ENCODE peak calls at places on chromosomes 2 and 18, in five cellular contexts. S, O, D, T and H are unnamed samples.

GRCh38 chr2:69641887-69642708 is 1.4 kb downstream of the AAK1 start:
- DNase-seq in T (no peak), S (no peak), O (no peak), D (no peak), H (peak)

GRCh38 chr2:71941731-71942575 is 205.7 kb downstream of the CYP26B1 start:
- DNase-seq in T (no peak), D (no peak), S (no peak), O (peak), H (no peak)

GRCh38 chr2:240506406-240507059 is 51.3 kb downstream of the ANKMY1 start:
- DNase-seq in O (no peak), S (no peak), D (no peak), T (no peak), H (no peak)

GRCh38 chr18:60248563-60249330 is 123.8 kb downstream of the MC4R start:
- DNase-seq in D (no peak), O (no peak), T (no peak), S (no peak), H (no peak)

GRCh38 chr2:9844036-9844483 is 786 bp downstream of the TAF1B start:
- DNase-seq in D (peak), T (peak), S (no peak), O (no peak), H (peak)

GRCh38 chr18:22559414-22560282 is 141.9 kb upstream of the CTAGE1 start:
- DNase-seq in O (peak), T (peak), S (peak), D (peak), H (peak)

GRCh38 chr18:46385124-46385523 is 271.9 kb downstream of the LOXHD1 start:
- DNase-seq in O (no peak), S (no peak), D (no peak), T (no peak), H (no peak)

GRCh38 chr2:236848467-236848866 is 237.2 kb upstream of the COPS8 start:
- DNase-seq in T (no peak), S (no peak), D (no peak), O (no peak), H (no peak)

GRCh38 chr2:134348239-134348638 is 94.4 kb downstream of the MGAT5 start:
- DNase-seq in O (no peak), T (peak), S (no peak), D (peak), H (peak)

GRCh38 chr2:226031078-226031937 is 631.8 kb downstream of the NYAP2 start:
- DNase-seq in O (peak), D (peak), S (peak), T (peak), H (peak)

GRCh38 chr2:28802975-28803429 is 7.6 kb upstream of the SPDYA start:
- DNase-seq in S (no peak), D (peak), T (peak), O (no peak), H (peak)

GRCh38 chr2:217691920-217692666 is 310.7 kb downstream of the TNS1 start:
- DNase-seq in S (no peak), D (peak), T (peak), O (peak), H (peak)

GRCh38 chr2:188158337-188159100 is 133.2 kb upstream of the GULP1 start:
- DNase-seq in S (peak), T (peak), O (no peak), D (no peak), H (peak)

GRCh38 chr2:203427061-203427460 is 98.9 kb downstream of the ABI2 start:
- DNase-seq in T (peak), D (peak), S (peak), O (no peak), H (peak)

GRCh38 chr2:120042359-120042758 is 29.5 kb downstream of the EPB41L5 start:
- DNase-seq in D (no peak), T (no peak), O (no peak), S (no peak), H (no peak)

GRCh38 chr2:9219027-9219445 is 12.4 kb downstream of the ASAP2 start:
- DNase-seq in O (no peak), T (peak), D (no peak), S (no peak), H (no peak)

GRCh38 chr18:45112682-45113081 is 432.0 kb downstream of the SETBP1 start:
- DNase-seq in D (no peak), T (no peak), S (no peak), O (no peak), H (no peak)

GRCh38 chr18:66439207-66439606 is 164.7 kb downstream of the CDH19 start:
- DNase-seq in D (no peak), O (no peak), T (no peak), S (no peak), H (no peak)

GRCh38 chr2:7061921-7062320 is 144.7 kb downstream of the RNF144A start:
- DNase-seq in O (no peak), T (no peak), S (no peak), D (no peak), H (no peak)

GRCh38 chr2:7057865-7058400 is 140.7 kb downstream of the RNF144A start:
- DNase-seq in T (no peak), O (no peak), S (no peak), D (no peak), H (no peak)

GRCh38 chr2:7060602-7061435 is 143.6 kb downstream of the RNF144A start:
- DNase-seq in D (no peak), S (no peak), T (no peak), O (no peak), H (peak)

GRCh38 chr2:7061436-7061779 is 144.2 kb downstream of the RNF144A start:
- DNase-seq in T (no peak), S (no peak), O (no peak), D (no peak), H (no peak)

GRCh38 chr2:7060156-7060555 is 142.9 kb downstream of the RNF144A start:
- DNase-seq in T (no peak), D (no peak), O (no peak), S (no peak), H (no peak)
- H3K4me3 ChIP-seq in T (no peak), D (no peak), O (no peak), S (no peak), H (no peak)

DNA sequence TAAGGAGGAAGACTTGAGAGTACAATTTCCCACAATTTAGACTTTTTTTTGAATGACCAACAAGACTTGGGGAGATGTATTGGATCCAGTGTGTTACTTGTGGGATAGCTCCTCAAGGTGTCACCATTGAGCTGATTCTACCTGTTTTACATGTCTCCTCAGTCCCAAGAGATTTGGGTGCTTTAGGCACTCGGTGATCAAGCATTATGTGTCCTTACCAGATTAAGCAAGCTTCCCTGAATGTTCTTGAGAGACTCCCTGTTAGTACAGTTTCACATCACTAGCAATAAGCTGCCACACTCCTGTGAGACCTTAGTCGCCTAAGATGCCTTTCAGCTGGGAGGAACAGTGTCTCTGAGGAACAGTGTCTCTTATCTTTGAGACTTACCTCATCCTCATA is 384.3 kb upstream of the SYT4 start:
- DNase-seq in T (peak), O (no peak), S (peak), D (peak), H (peak)
- TF ChIP-seq CTCF in T (peak), O (peak), S (peak), D (peak), H (peak)

DNA sequence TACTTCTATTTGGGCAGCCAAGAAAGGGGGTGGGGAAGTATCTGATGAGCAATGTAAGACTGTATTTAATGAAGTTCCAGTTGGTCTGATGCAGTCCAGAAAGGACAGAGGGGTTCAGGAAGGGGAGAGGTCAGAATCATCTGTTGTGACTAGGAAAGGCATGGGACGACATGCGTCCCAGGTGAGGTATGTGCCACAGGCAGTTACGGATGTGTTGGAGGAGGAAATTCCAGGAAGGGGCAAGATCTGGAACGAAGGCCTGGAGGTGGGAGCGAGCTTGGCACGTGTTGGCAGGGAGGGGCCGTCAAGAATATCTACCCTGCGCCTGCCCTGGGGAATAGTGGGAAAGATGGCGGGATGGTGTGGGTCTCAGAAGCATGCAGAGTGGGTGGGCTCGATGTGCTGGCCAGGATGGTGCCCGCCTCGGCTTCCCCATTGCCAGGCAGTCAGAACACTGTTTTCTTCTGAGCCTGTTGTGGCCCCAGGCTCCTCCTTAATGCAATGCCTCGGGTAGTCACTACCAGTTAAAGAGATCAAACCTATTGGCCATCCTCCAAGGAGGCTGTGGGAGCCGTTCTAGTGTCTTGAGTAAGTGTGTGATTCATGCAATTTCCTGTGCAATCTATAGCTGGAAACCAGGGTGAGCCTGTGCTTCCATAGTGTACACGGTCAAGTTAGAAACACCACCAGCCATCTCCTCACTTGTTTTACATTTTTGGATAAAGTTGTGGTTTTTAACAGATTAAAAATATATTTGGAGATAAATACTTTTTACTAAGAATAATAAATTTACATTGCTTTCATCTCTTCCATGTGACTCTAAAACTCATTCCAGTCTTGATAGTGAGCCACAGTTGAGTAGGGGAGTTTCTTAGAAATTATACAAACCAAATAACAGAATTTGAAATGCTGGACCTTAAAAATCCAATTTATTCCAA is 57.6 kb upstream of the TXNDC2 start:
- DNase-seq in T (peak), O (no peak), S (peak), D (peak), H (peak)
- H3K4me3 ChIP-seq in T (no peak), O (no peak), S (peak), D (no peak), H (peak)

GRCh38 chr18:77478619-77479018 is 229.0 kb downstream of the GALR1 start:
- DNase-seq in T (no peak), O (no peak), D (no peak), S (no peak), H (peak)
- TF ChIP-seq CTCF in T (no peak), O (peak), D (no peak), S (no peak), H (no peak)

GRCh38 chr2:207041279-207041678 is 102.0 kb downstream of the CPO start:
- DNase-seq in S (no peak), D (peak), O (no peak), T (peak), H (no peak)
- H3K4me3 ChIP-seq in S (no peak), D (peak), O (no peak), T (no peak), H (no peak)

DNA sequence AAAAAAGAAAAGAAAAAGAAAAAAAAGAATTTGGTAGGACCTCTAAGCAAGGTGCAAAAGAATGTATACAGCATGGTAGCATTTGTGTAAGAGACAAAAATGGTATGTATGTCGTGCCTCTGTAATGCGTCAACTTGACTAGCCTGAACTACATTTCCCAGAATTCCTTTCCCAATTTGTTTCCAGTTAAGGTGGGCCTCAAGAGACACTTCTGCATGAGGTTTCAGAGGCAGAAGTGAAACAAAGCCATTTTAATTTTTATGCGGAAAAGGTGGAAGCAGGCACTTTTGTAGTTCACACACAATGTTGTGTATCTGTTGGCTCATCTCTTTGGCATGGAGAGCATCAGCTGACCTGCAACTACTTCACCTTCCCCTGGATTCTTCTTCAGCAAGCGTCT is 56.5 kb upstream of the PAPOLG start:
- DNase-seq in S (no peak), O (no peak), T (no peak), D (no peak), H (no peak)
- TF ChIP-seq CTCF in S (no peak), O (no peak), T (no peak), D (no peak), H (no peak)

GRCh38 chr2:42492691-42493467 is 903 bp downstream of the KCNG3 start:
- DNase-seq in S (peak), D (no peak), O (peak), T (peak), H (no peak)

GRCh38 chr2:42493885-42494433 is at the start of gene KCNG3:
- DNase-seq in S (peak), D (peak), T (peak), O (peak), H (no peak)

GRCh38 chr2:42495234-42495581 is 1.4 kb upstream of the KCNG3 start:
- DNase-seq in T (no peak), O (no peak), D (no peak), S (no peak), H (no peak)

GRCh38 chr2:42494434-42495233 is 852 bp upstream of the KCNG3 start:
- DNase-seq in S (peak), O (peak), D (peak), T (peak), H (peak)

DNA sequence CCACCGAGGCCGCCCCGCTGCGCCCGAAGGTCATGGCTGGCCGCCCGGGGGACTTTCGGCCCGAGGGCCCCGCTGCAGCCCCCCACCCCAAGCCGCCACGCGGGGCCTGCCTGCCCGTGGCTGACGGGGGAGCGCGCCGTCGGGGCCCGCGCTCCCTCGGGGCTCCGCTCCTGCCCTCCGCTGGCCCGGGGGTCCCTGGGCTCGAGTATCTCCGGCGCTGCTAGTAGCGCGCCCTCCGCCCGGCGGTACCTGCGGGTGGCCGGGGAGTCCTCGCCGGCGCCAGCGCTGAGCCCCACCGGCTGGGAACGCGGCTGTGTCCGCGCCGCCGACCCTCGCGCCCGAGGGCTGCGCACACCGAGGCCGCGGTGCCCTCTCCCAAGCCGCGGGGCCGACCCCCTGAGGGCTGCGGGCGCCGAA is 306 bp downstream of the KCNG3 start:
- DNase-seq in T (no peak), S (no peak), O (no peak), D (no peak), H (no peak)
- H3K4me3 ChIP-seq in T (no peak), S (no peak), O (peak), D (peak), H (peak)

GRCh38 chr2:161556440-161556839 is 67.8 kb upstream of the SLC4A10 start:
- DNase-seq in D (no peak), S (no peak), O (no peak), T (no peak), H (no peak)
- TF ChIP-seq CTCF in D (no peak), S (no peak), O (no peak), T (no peak), H (no peak)